ENCODE peak calls at places on chromosomes 12 and 14, in five cellular contexts. E is body of pancreas, T is AG10803, F is AG04449, X is mesothelial cell of epicardium. D is an unnamed sample.
A peak's percentile ranks its signal among the peaks of the same experiment; 100 is the strongest.

GRCh38 chr14:81219821-81220487 is 805 bp downstream of the GTF2A1 start:
- DNase-seq in F (no peak), T (peak; percentile 30), X (peak; percentile 59), E (peak; percentile 38), D (no peak)

GRCh38 chr12:120394483-120395367 is 25.8 kb upstream of the MSI1 start:
- DNase-seq in E (peak; percentile 90), F (no peak), T (no peak), X (peak; percentile 51), D (peak; percentile 18)

GRCh38 chr12:48105321-48105866 is 485 bp downstream of the SENP1 start:
- DNase-seq in X (peak; percentile 71), T (no peak), E (no peak), F (no peak), D (no peak)

GRCh38 chr12:48712209-48712608 is 4.3 kb downstream of the CCNT1 start:
- DNase-seq in E (no peak), F (no peak), X (no peak), T (no peak), D (no peak)

GRCh38 chr12:25529738-25530137 is 23.3 kb downstream of the LMNTD1 start:
- DNase-seq in F (no peak), T (peak; percentile 36), X (no peak), E (no peak), D (no peak)

GRCh38 chr12:116402163-116402939 is 124.9 kb upstream of the MED13L start:
- DNase-seq in T (no peak), F (no peak), E (no peak), X (no peak), D (no peak)

GRCh38 chr12:111099186-111099585 is 178.8 kb upstream of the MYL2 start:
- DNase-seq in T (no peak), X (no peak), F (no peak), E (no peak), D (no peak)

GRCh38 chr14:92728781-92729364 is 19.6 kb downstream of the LGMN start:
- DNase-seq in X (no peak), E (peak; percentile 14), F (no peak), T (no peak), D (no peak)

GRCh38 chr12:9064201-9064814 is 51.4 kb downstream of the A2M start:
- DNase-seq in X (peak; percentile 75), T (peak; percentile 38), E (peak; percentile 85), F (no peak), D (peak; percentile 78)

GRCh38 chr12:28799337-28799736 is 349.7 kb upstream of the FAR2 start:
- DNase-seq in F (no peak), T (no peak), E (no peak), X (no peak), D (no peak)

GRCh38 chr12:53232641-53233538 is 881 bp upstream of the RARG start:
- DNase-seq in T (peak; percentile 56), E (peak; percentile 39), X (no peak), F (no peak), D (no peak)

GRCh38 chr12:124147579-124147978 is 147.3 kb upstream of the RFLNA start:
- DNase-seq in F (no peak), X (no peak), T (no peak), E (no peak), D (no peak)

GRCh38 chr14:104443391-104444158 is 136.0 kb upstream of the C14orf180 start:
- DNase-seq in X (no peak), E (no peak), F (no peak), T (no peak), D (no peak)
- TF ChIP-seq CTCF in X (no peak), E (no peak), F (no peak), T (no peak), D (no peak)

GRCh38 chr12:21827135-21827534 is 52.6 kb upstream of the KCNJ8 start:
- DNase-seq in F (no peak), E (no peak), T (no peak), X (no peak), D (no peak)
- TF ChIP-seq CTCF in F (no peak), E (no peak), T (no peak), X (no peak), D (no peak)

DNA sequence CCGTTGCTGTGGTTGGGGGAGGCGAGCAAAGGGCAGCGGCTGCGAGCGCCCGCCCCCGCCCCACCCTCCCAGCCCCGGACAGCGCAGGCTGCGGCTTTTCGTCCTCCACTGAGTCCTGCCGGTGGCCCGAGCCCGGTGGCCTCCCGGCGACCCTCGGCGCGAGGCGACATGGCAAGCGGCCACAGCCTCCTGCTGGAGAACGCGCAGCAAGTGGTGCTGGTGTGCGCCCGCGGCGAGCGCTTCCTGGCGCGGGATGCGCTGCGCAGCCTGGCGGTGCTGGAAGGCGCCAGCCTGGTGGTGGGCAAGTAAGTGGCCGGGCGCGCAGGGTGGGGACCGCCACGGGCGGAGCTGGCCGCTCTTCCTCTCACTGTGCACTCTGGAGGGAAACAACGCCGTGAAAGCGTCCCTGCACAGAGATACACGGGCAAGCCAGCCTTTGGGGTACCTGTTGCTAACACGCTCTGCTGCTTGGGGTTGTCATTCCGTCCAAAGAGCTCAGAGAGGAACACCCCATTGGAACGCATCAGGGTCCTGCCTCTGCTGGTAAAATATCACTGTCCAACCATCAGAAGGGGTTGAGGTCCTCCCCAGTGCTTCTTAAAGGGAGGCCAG is at the start of gene AMDHD1:
- DNase-seq in X (peak; percentile 71), E (peak; percentile 40), T (peak; percentile 40), F (no peak), D (peak; percentile 60)
- TF ChIP-seq CTCF in X (no peak), E (peak; percentile 41), T (peak; percentile 17), F (peak; percentile 48), D (peak; percentile 44)

GRCh38 chr12:32134144-32134888 is 27.7 kb downstream of the BICD1 start:
- DNase-seq in T (peak; percentile 65), E (no peak), X (no peak), F (no peak), D (no peak)
- TF ChIP-seq CTCF in T (no peak), E (no peak), X (no peak), F (no peak), D (no peak)